ENCODE peak calls at places on chromosomes 13 and 19, in four cellular contexts. E is Panc1, O is GM23338, Y is K562. C is an unnamed sample.

GRCh38 chr19:38025908-38026307 is 118.9 kb downstream of the SIPA1L3 start:
- DNase-seq in E (no peak), O (no peak), Y (no peak), C (peak)

GRCh38 chr13:98976338-98976737 is 1.5 kb downstream of the DOCK9 start:
- DNase-seq in E (no peak), O (no peak), Y (no peak), C (no peak)

GRCh38 chr13:99357149-99357596 is 50.0 kb upstream of the GPR183 start:
- DNase-seq in E (no peak), O (no peak), Y (peak), C (no peak)

GRCh38 chr13:28486144-28486543 is 8.8 kb downstream of the FLT1 start:
- DNase-seq in E (no peak), O (no peak), Y (no peak), C (no peak)

GRCh38 chr13:67308004-67308772 is 78.1 kb upstream of the PCDH9 start:
- DNase-seq in E (no peak), O (no peak), Y (no peak), C (no peak)

GRCh38 chr13:34942732-34943674 is 933 bp downstream of the NBEA start:
- DNase-seq in E (no peak), O (peak), Y (no peak), C (peak)

GRCh38 chr19:658916-659839 is 3.8 kb downstream of the RNF126 start:
- DNase-seq in E (no peak), O (no peak), Y (peak), C (peak)

GRCh38 chr19:42480335-42481095 is 37.8 kb upstream of the CXCL17 start:
- DNase-seq in E (no peak), O (no peak), Y (no peak), C (no peak)

GRCh38 chr19:29596885-29597525 is 9.1 kb upstream of the POP4 start:
- DNase-seq in E (peak), O (peak), Y (no peak), C (no peak)

GRCh38 chr19:6074709-6075403 is 35.4 kb downstream of the RFX2 start:
- DNase-seq in E (no peak), O (no peak), Y (no peak), C (no peak)

GRCh38 chr19:16594681-16595091 is 22.5 kb upstream of the SLC35E1 start:
- DNase-seq in E (no peak), O (no peak), Y (no peak), C (no peak)

GRCh38 chr13:73835138-73835721 is 299.0 kb downstream of the KLF12 start:
- DNase-seq in E (no peak), O (peak), Y (peak), C (no peak)

GRCh38 chr19:32566246-32566830 is 14.7 kb upstream of the PDCD5 start:
- DNase-seq in E (no peak), O (no peak), Y (no peak), C (no peak)

GRCh38 chr13:75704942-75705320 is 68.8 kb downstream of the LMO7 start:
- DNase-seq in E (no peak), O (peak), Y (no peak), C (no peak)

GRCh38 chr19:3142292-3142670 is 6.4 kb downstream of the GNA15 start:
- DNase-seq in E (peak), O (no peak), Y (no peak), C (no peak)

GRCh38 chr19:33311326-33311682 is 9.0 kb upstream of the CEBPA start:
- DNase-seq in E (no peak), O (no peak), Y (no peak), C (no peak)

GRCh38 chr19:34506026-34506370 is 24.4 kb downstream of the WTIP start:
- DNase-seq in E (no peak), O (no peak), Y (no peak), C (no peak)

GRCh38 chr19:16283103-16283469 is 41.5 kb upstream of the KLF2 start:
- DNase-seq in E (no peak), O (no peak), Y (no peak), C (no peak)

GRCh38 chr13:111048387-111048786 is 66.7 kb upstream of the ARHGEF7 start:
- DNase-seq in E (no peak), O (no peak), Y (no peak), C (no peak)

GRCh38 chr13:42218576-42218975 is 53.4 kb upstream of the AKAP11 start:
- DNase-seq in E (no peak), O (no peak), Y (no peak), C (no peak)

GRCh38 chr13:80753951-80754350 is 413.0 kb upstream of the SPRY2 start:
- DNase-seq in E (no peak), O (no peak), Y (no peak), C (no peak)

GRCh38 chr19:3048190-3048533 is 14.1 kb downstream of the TLE5 start:
- DNase-seq in E (no peak), O (no peak), Y (no peak), C (no peak)

GRCh38 chr19:30148039-30148438 is 206.0 kb downstream of the URI1 start:
- DNase-seq in E (no peak), O (no peak), Y (no peak), C (no peak)

GRCh38 chr13:49495783-49496762 is at the start of gene PHF11:
- DNase-seq in E (no peak), O (peak), Y (peak), C (peak)

GRCh38 chr13:33174980-33175379 is 110.6 kb downstream of the STARD13 start:
- DNase-seq in E (no peak), O (no peak), Y (no peak), C (no peak)

GRCh38 chr19:57708641-57709354 is at the start of gene ZNF154:
- DNase-seq in E (no peak), O (peak), Y (no peak), C (peak)

GRCh38 chr19:38685666-38686529 is 38.4 kb downstream of the ACTN4 start:
- DNase-seq in E (no peak), O (peak), Y (no peak), C (no peak)

GRCh38 chr19:497476-497860 is 1.2 kb downstream of the MADCAM1 start:
- DNase-seq in E (no peak), O (no peak), Y (no peak), C (peak)

GRCh38 chr19:10517760-10518443 is 655 bp upstream of the S1PR5 start:
- DNase-seq in E (no peak), O (peak), Y (peak), C (no peak)

GRCh38 chr19:18789883-18790565 is 1.1 kb downstream of the COMP start:
- DNase-seq in E (no peak), O (peak), Y (peak), C (peak)

GRCh38 chr13:30421093-30422055 is 919 bp upstream of the UBE2L5 start:
- DNase-seq in E (no peak), O (peak), Y (peak), C (peak)

GRCh38 chr19:30312582-30313352 is 59.4 kb upstream of the ZNF536 start:
- DNase-seq in E (no peak), O (peak), Y (no peak), C (no peak)

GRCh38 chr13:20174656-20175405 is 14.0 kb upstream of the GJA3 start:
- DNase-seq in E (peak), O (no peak), Y (peak), C (no peak)

GRCh38 chr13:39688699-39689405 is 33.4 kb downstream of the COG6 start:
- DNase-seq in E (no peak), O (no peak), Y (no peak), C (no peak)

GRCh38 chr19:19410553-19411550 is 5.4 kb downstream of the GATAD2A start:
- DNase-seq in E (no peak), O (no peak), Y (peak), C (peak)

GRCh38 chr19:54408627-54409026 is 6.6 kb upstream of the TTYH1 start:
- DNase-seq in E (no peak), O (no peak), Y (no peak), C (no peak)

GRCh38 chr19:34134190-34135032 is 37.9 kb upstream of the LSM14A start:
- DNase-seq in E (peak), O (peak), Y (peak), C (peak)

GRCh38 chr19:39351537-39352037 is 9.4 kb downstream of the SAMD4B start:
- DNase-seq in E (no peak), O (no peak), Y (no peak), C (no peak)

GRCh38 chr13:80663788-80664187 is 322.9 kb upstream of the SPRY2 start:
- DNase-seq in E (no peak), O (no peak), Y (no peak), C (no peak)

GRCh38 chr13:109483369-109483768 is 303.0 kb downstream of the IRS2 start:
- DNase-seq in E (no peak), O (no peak), Y (no peak), C (no peak)

GRCh38 chr13:109481046-109481445 is 305.3 kb downstream of the IRS2 start:
- DNase-seq in E (no peak), O (no peak), Y (no peak), C (no peak)

GRCh38 chr13:109479991-109480696 is 306.2 kb downstream of the IRS2 start:
- DNase-seq in E (no peak), O (no peak), Y (no peak), C (no peak)

GRCh38 chr13:109479534-109479933 is 306.8 kb downstream of the IRS2 start:
- DNase-seq in E (no peak), O (no peak), Y (no peak), C (no peak)

GRCh38 chr13:109485136-109485794 is 301.1 kb downstream of the IRS2 start:
- DNase-seq in E (no peak), O (no peak), Y (no peak), C (no peak)
- TF ChIP-seq POLR2AphosphoS5 in E (no peak), O (no peak), Y (no peak), C (no peak)

GRCh38 chr19:13824703-13825102 is 29.5 kb downstream of the ZSWIM4 start:
- DNase-seq in E (no peak), O (no peak), Y (no peak), C (no peak)
- TF ChIP-seq POLR2AphosphoS5 in E (no peak), O (no peak), Y (no peak), C (no peak)

GRCh38 chr19:49690656-49691242 is at the start of gene CPT1C:
- DNase-seq in E (no peak), O (peak), Y (no peak), C (peak)
- TF ChIP-seq POLR2AphosphoS5 in E (no peak), O (peak), Y (peak), C (peak)

GRCh38 chr19:36150586-36150985 is 1.7 kb downstream of the COX7A1 start:
- DNase-seq in E (no peak), O (no peak), Y (no peak), C (no peak)

GRCh38 chr19:36152061-36152885 is at the start of gene COX7A1:
- DNase-seq in E (no peak), O (peak), Y (peak), C (peak)

GRCh38 chr19:36152886-36153525 is 759 bp upstream of the COX7A1 start:
- DNase-seq in E (no peak), O (no peak), Y (no peak), C (peak)

GRCh38 chr19:36149673-36150406 is 2.4 kb downstream of the COX7A1 start:
- DNase-seq in E (no peak), O (no peak), Y (no peak), C (no peak)

GRCh38 chr19:36151144-36152051 is 849 bp downstream of the COX7A1 start:
- DNase-seq in E (no peak), O (peak), Y (peak), C (peak)
- TF ChIP-seq POLR2AphosphoS5 in E (no peak), O (peak), Y (no peak), C (peak)

GRCh38 chr13:97259787-97260641 is 37.9 kb downstream of the MBNL2 start:
- DNase-seq in E (no peak), O (no peak), Y (peak), C (no peak)
- TF ChIP-seq POLR2AphosphoS5 in E (peak), O (no peak), Y (peak), C (no peak)

GRCh38 chr13:59399513-59399912 is 764.2 kb downstream of the DIAPH3 start:
- DNase-seq in E (no peak), O (no peak), Y (no peak), C (no peak)

GRCh38 chr13:59394526-59394925 is 769.2 kb downstream of the DIAPH3 start:
- DNase-seq in E (no peak), O (no peak), Y (no peak), C (no peak)

GRCh38 chr13:59398127-59398526 is 765.6 kb downstream of the DIAPH3 start:
- DNase-seq in E (no peak), O (no peak), Y (no peak), C (no peak)

GRCh38 chr13:59398661-59399060 is 765.1 kb downstream of the DIAPH3 start:
- DNase-seq in E (no peak), O (no peak), Y (no peak), C (no peak)
- TF ChIP-seq POLR2AphosphoS5 in E (no peak), O (no peak), Y (no peak), C (no peak)

GRCh38 chr19:45150731-45151725 is 9.8 kb downstream of the NKPD1 start:
- DNase-seq in E (no peak), O (no peak), Y (no peak), C (peak)
- TF ChIP-seq POLR2AphosphoS5 in E (no peak), O (no peak), Y (no peak), C (no peak)

DNA sequence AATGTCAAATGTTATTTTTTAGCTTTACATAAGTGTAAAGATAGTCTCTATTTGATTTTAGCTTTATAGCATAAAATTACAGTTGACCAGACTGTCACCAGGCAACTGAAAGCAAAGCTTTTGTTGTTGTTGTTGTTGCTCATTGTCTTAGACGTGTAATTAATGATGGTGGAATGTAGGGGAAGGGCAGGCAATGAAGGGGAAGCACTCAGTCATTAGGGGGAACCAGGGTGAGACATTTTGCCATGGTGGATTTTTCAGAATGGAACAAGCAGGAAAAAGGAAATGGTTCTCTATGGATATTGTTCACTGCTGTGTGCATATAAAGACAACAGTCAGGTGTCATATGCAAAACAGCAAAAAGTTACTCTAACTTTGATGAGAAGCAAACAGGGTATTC is 110.2 kb downstream of the LRCH1 start:
- DNase-seq in E (no peak), O (peak), Y (no peak), C (no peak)
- TF ChIP-seq POLR2AphosphoS5 in E (no peak), O (no peak), Y (no peak), C (no peak)

DNA sequence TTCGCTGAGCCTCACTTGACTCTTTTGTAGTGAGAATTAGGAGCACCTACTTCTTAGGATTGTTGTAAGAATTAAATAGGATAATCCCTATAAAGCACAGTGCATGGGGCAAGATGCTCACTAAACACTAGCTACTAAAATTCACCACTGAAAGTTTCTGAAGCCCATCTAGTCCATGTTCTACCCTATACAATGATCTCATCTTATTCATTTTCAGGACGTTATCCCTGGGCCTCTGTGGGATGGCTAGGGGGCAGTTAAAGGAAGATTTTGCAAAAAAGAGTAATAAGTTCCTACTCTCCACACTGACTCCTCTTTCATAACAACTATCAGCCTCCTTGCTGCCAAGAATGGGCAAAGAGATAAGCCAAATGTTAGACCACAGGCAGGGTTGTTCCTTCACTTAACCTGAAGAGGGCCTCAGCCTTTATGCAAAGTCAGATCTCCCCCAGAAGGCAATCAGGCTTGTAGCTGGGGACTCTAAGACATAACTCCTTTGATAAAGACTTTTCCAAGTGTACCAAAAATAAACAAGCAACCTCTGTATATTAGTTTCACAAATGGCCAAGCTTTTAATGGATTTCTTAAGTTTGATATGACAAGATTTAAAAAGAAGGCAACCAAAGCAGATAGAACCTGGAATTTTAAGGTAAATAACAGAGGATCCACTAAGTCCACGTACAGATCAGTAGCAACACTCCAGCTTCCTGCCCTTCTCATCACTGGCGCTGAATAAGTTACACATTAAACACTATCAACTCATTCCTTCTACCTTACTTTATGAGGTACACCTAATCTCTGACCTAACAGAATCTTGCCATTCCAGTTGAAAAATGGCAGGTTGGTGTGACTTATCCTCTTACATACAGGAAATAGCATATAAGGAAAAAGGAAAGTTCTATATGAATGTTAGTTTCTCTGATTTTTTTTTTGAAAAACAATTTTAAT is 44.4 kb downstream of the ELF1 start:
- DNase-seq in E (no peak), O (peak), Y (peak), C (no peak)
- TF ChIP-seq POLR2AphosphoS5 in E (no peak), O (no peak), Y (peak), C (peak)

GRCh38 chr13:54913668-54914067 is 1885.1 kb downstream of the OLFM4 start:
- DNase-seq in E (no peak), O (no peak), Y (no peak), C (no peak)
- TF ChIP-seq POLR2AphosphoS5 in E (no peak), O (no peak), Y (no peak), C (no peak)

C was measured in spleen.